ENCODE peak calls at places on chromosomes 12 and 14, in nine cellular contexts. One of them, this sample, is unnamed.

GRCh38 chr12:86158956-86159355 is 97.2 kb downstream of the MGAT4C start:
- DNase-seq in SK-N-SH: no peak
- DNase-seq in prostate gland: no peak
- DNase-seq in upper lobe of left lung: no peak
- DNase-seq in HL-60: no peak
- DNase-seq in sigmoid colon: no peak
- DNase-seq in stomach: no peak
- DNase-seq in transverse colon: no peak
- DNase-seq in Panc1: no peak
- DNase-seq in this sample: no peak

GRCh38 chr14:100289916-100290606 is 16.2 kb downstream of the SLC25A29 start:
- DNase-seq in upper lobe of left lung: no peak
- DNase-seq in Panc1: no peak
- DNase-seq in sigmoid colon: no peak
- DNase-seq in SK-N-SH: peak; percentile 47
- DNase-seq in prostate gland: no peak
- DNase-seq in HL-60: no peak
- DNase-seq in stomach: no peak
- DNase-seq in transverse colon: peak; percentile 7
- DNase-seq in this sample: peak; percentile 57

GRCh38 chr12:12214635-12215131 is 52.2 kb downstream of the LRP6 start:
- DNase-seq in SK-N-SH: no peak
- DNase-seq in Panc1: no peak
- DNase-seq in upper lobe of left lung: no peak
- DNase-seq in stomach: no peak
- DNase-seq in prostate gland: no peak
- DNase-seq in transverse colon: no peak
- DNase-seq in sigmoid colon: no peak
- DNase-seq in HL-60: no peak
- DNase-seq in this sample: no peak

GRCh38 chr12:5807090-5807414 is 138.0 kb downstream of the ANO2 start:
- DNase-seq in upper lobe of left lung: no peak
- DNase-seq in Panc1: no peak
- DNase-seq in stomach: no peak
- DNase-seq in SK-N-SH: no peak
- DNase-seq in HL-60: no peak
- DNase-seq in sigmoid colon: no peak
- DNase-seq in prostate gland: no peak
- DNase-seq in transverse colon: no peak
- DNase-seq in this sample: no peak

GRCh38 chr14:22557846-22558220 is 31.2 kb downstream of the DAD1 start:
- DNase-seq in Panc1: no peak
- DNase-seq in stomach: no peak
- DNase-seq in prostate gland: no peak
- DNase-seq in upper lobe of left lung: no peak
- DNase-seq in SK-N-SH: no peak
- DNase-seq in HL-60: no peak
- DNase-seq in sigmoid colon: no peak
- DNase-seq in transverse colon: no peak
- DNase-seq in this sample: no peak

GRCh38 chr14:94171208-94171607 is 2.9 kb upstream of the PPP4R4 start:
- DNase-seq in SK-N-SH: peak; percentile 34
- DNase-seq in stomach: no peak
- DNase-seq in prostate gland: no peak
- DNase-seq in sigmoid colon: no peak
- DNase-seq in HL-60: no peak
- DNase-seq in upper lobe of left lung: no peak
- DNase-seq in transverse colon: no peak
- DNase-seq in Panc1: no peak
- DNase-seq in this sample: no peak

GRCh38 chr12:58925111-58925732 is 4.9 kb upstream of the LRIG3 start:
- DNase-seq in transverse colon: no peak
- DNase-seq in SK-N-SH: no peak
- DNase-seq in upper lobe of left lung: no peak
- DNase-seq in prostate gland: no peak
- DNase-seq in stomach: no peak
- DNase-seq in Panc1: no peak
- DNase-seq in sigmoid colon: no peak
- DNase-seq in HL-60: no peak
- DNase-seq in this sample: no peak

GRCh38 chr12:27940756-27941402 is 31.7 kb downstream of the PTHLH start:
- DNase-seq in stomach: peak; percentile 78
- DNase-seq in sigmoid colon: peak; percentile 79
- DNase-seq in prostate gland: peak; percentile 58
- DNase-seq in upper lobe of left lung: no peak
- DNase-seq in HL-60: peak; percentile 21
- DNase-seq in Panc1: peak; percentile 87
- DNase-seq in transverse colon: peak; percentile 76
- DNase-seq in SK-N-SH: peak; percentile 69
- DNase-seq in this sample: peak; percentile 77

GRCh38 chr14:72737560-72737943 is 156.3 kb downstream of the DPF3 start:
- DNase-seq in upper lobe of left lung: no peak
- DNase-seq in transverse colon: no peak
- DNase-seq in SK-N-SH: peak; percentile 82
- DNase-seq in prostate gland: no peak
- DNase-seq in HL-60: no peak
- DNase-seq in sigmoid colon: no peak
- DNase-seq in Panc1: no peak
- DNase-seq in stomach: no peak
- DNase-seq in this sample: no peak

GRCh38 chr12:111184161-111184560 is 184.7 kb downstream of the PHETA1 start:
- DNase-seq in Panc1: no peak
- DNase-seq in stomach: no peak
- DNase-seq in sigmoid colon: no peak
- DNase-seq in prostate gland: no peak
- DNase-seq in upper lobe of left lung: no peak
- DNase-seq in SK-N-SH: no peak
- DNase-seq in transverse colon: no peak
- DNase-seq in HL-60: no peak
- DNase-seq in this sample: no peak

GRCh38 chr12:92341333-92341691 is 195.7 kb upstream of the BTG1 start:
- DNase-seq in SK-N-SH: no peak
- DNase-seq in prostate gland: peak; percentile 42
- DNase-seq in Panc1: no peak
- DNase-seq in transverse colon: no peak
- DNase-seq in upper lobe of left lung: no peak
- DNase-seq in sigmoid colon: no peak
- DNase-seq in HL-60: no peak
- DNase-seq in stomach: no peak
- DNase-seq in this sample: no peak

DNA sequence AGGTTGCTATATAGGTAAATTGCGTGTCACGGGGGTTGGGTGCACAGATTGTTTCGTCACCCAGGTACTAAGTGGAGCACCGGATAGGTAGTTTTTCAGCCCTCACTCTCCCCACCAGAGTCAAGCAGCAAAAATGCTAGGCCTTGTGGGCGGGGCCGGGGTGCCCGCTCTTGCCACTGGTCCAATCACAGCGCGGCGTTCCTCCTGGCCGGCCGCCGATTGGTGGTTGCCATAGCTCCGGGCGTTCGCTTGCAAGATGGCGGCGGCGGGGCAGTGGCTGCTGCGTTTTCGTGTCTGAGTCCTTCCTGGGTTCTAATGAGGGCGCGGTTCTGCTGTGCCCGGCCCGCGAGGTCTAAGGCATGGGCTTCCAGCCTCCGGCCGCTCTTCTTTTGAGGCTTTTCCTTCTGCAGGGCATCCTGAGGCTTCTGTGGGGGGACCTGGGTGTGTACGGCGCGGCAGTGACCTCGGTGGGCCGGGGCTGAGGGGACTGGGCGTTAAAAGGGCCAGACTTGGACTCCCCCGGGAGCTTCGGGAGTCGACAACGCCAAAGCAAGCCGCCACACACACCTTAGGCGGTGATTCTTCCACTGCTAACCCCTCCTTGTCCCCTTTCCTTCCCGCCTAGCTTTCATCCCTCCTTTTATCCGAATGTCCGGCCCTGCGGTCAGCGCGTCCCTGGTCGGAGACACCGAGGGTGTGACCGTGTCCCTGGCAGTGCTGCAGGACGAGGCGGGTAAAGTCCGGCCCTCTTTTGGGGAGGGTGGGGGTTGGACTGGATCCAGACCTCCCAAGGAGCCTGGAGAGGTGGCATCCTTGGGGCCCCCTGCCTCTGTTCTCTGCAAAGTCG is at the start of gene TCTN2:
- DNase-seq in HL-60: peak; percentile 74
- DNase-seq in sigmoid colon: peak; percentile 98
- DNase-seq in SK-N-SH: peak; percentile 99
- DNase-seq in transverse colon: peak; percentile 96
- DNase-seq in stomach: peak; percentile 97
- DNase-seq in Panc1: peak; percentile 39
- DNase-seq in upper lobe of left lung: peak; percentile 99
- DNase-seq in prostate gland: peak; percentile 95
- DNase-seq in this sample: peak; percentile 97
- TF ChIP-seq POLR2AphosphoS5 in HL-60: no peak
- TF ChIP-seq POLR2AphosphoS5 in sigmoid colon: peak; percentile 19
- TF ChIP-seq POLR2AphosphoS5 in SK-N-SH: no peak
- TF ChIP-seq POLR2AphosphoS5 in transverse colon: no peak
- TF ChIP-seq POLR2AphosphoS5 in stomach: no peak
- TF ChIP-seq POLR2AphosphoS5 in Panc1: peak; percentile 34
- TF ChIP-seq POLR2AphosphoS5 in upper lobe of left lung: no peak
- TF ChIP-seq POLR2AphosphoS5 in prostate gland: peak; percentile 82
- TF ChIP-seq POLR2AphosphoS5 in this sample: peak; percentile 81

DNA sequence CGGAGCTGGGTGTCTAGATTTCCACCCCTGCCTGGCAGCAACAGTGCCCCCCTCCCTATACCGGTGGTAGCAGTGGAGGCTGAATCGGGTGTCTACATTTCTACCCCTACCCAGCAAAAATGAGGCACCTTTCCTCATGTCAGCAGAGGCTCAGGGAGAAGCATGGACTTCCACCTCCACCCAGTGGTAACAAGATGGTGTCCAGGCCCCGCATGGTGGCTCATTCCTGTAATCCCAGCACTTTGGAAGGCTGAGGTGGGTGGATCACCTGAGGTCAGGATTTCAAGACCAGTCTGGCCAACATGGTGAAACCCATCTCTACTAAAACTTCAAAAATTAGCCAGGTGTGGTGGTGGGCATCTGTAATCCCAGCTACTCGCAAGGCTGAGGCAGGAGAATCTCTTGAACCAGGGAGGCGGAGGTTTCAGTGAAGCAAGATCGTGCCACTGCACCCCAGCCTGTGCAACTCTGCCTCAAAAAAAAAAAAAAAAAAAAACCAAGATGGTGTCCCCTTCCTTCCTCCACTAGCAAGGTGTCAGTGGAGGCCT is 35.5 kb upstream of the OR5AU1 start:
- DNase-seq in SK-N-SH: peak; percentile 18
- DNase-seq in sigmoid colon: no peak
- DNase-seq in upper lobe of left lung: no peak
- DNase-seq in Panc1: no peak
- DNase-seq in prostate gland: no peak
- DNase-seq in HL-60: no peak
- DNase-seq in stomach: no peak
- DNase-seq in transverse colon: no peak
- DNase-seq in this sample: no peak
- H3K4me3 ChIP-seq in SK-N-SH: peak overlapping the region; percentile 40
- H3K4me3 ChIP-seq in sigmoid colon: peak overlapping the region; percentile 3
- H3K4me3 ChIP-seq in upper lobe of left lung: peak overlapping the region; percentile 42
- H3K4me3 ChIP-seq in Panc1: no peak overlapping the region
- H3K4me3 ChIP-seq in prostate gland: no peak overlapping the region
- H3K4me3 ChIP-seq in HL-60: no peak overlapping the region
- H3K4me3 ChIP-seq in stomach: peak overlapping the region; percentile 34
- H3K4me3 ChIP-seq in transverse colon: no peak overlapping the region
- H3K4me3 ChIP-seq in this sample: no peak overlapping the region

DNA sequence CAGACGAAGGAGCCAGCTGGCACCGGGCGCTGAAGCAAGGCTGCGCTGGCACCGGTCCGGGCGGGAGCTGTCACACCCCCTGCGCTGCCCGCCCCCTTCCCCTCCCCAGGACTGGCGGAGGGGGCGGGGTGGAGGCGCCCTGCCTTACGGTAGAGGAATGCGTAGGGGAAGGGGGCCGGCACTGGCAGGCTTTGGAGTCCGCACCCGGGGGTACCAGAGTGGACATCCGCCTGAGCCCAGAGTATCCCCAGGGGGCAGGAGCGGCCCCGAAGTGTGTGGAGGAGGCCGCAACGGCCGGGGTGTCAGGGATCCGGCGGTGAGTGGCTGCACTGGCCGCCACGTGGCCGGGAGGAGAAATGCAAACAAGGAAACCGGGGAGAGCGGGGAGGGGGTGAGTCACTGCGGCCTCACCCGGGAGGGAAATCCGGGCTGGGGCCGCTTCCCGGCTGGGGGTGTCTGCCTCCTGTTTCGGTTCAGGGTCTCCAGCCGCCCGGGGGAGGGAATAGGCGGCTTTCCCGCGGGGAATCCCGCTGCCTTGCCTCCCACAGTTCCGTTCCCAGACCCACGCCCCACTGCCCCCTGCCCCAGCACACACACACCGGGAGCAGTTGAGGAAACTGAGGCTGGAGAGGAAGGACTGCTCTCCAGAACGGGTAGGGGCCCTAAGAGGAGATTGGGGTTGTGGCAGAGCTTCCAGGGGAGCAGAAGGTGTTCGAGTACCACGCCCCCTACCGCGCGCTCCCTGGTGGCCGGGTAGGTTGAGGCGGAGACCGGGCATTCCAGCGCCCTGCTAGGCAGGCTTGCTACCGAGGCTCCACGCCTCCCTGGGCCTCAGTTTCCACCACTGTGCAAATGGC is at the start of gene RAPGEF3:
- DNase-seq in Panc1: no peak
- DNase-seq in transverse colon: peak; percentile 86
- DNase-seq in prostate gland: peak; percentile 88
- DNase-seq in stomach: peak; percentile 93
- DNase-seq in SK-N-SH: peak; percentile 95
- DNase-seq in HL-60: peak; percentile 61
- DNase-seq in upper lobe of left lung: peak; percentile 94
- DNase-seq in sigmoid colon: peak; percentile 93
- DNase-seq in this sample: peak; percentile 94
- TF ChIP-seq POLR2AphosphoS5 in Panc1: peak; percentile 41
- TF ChIP-seq POLR2AphosphoS5 in transverse colon: peak; percentile 35
- TF ChIP-seq POLR2AphosphoS5 in prostate gland: peak; percentile 84
- TF ChIP-seq POLR2AphosphoS5 in stomach: peak; percentile 4
- TF ChIP-seq POLR2AphosphoS5 in SK-N-SH: no peak
- TF ChIP-seq POLR2AphosphoS5 in HL-60: no peak
- TF ChIP-seq POLR2AphosphoS5 in upper lobe of left lung: peak; percentile 66
- TF ChIP-seq POLR2AphosphoS5 in sigmoid colon: peak; percentile 54
- TF ChIP-seq POLR2AphosphoS5 in this sample: peak; percentile 81

DNA sequence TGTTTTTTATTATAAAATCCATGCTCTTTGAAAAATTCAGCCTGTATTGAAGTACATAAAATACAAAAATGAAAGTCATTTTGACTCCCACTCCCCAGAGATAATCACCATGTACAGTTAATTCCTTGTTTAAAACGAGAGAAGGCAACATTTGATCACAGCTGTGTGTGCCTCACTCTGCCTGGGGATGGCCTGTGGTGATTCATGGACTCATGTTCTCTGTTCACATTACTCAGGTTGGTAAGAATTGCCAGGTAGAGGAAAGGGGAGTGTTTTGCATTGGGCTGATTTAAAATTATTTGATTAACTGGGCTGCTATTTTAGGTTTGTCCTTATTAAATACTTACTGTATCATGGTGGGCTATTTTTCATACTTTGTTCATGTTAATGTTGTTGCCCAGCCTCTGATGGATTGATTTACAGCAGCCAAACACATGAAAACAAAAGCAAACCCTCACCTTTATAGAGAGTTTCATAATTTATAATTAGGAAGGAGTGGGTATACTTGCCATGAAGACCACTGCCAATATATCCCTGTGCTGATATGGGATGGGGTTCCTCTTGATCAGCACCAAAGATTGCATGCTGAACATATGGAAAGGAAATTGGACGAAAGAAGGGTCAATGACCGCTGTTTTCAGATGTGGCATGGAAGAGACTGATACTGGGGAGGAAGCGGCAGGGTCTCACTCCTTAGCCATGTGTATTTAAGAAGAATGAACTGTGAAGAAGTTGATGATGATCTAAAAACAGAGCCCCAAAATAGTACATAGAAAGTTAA is 3.0 kb downstream of the ZBTB1 start:
- DNase-seq in upper lobe of left lung: no peak
- DNase-seq in stomach: no peak
- DNase-seq in HL-60: no peak
- DNase-seq in Panc1: no peak
- DNase-seq in prostate gland: no peak
- DNase-seq in transverse colon: no peak
- DNase-seq in sigmoid colon: no peak
- DNase-seq in SK-N-SH: no peak
- DNase-seq in this sample: no peak
- H3K4me3 ChIP-seq in upper lobe of left lung: no peak overlapping the region
- H3K4me3 ChIP-seq in stomach: no peak overlapping the region
- H3K4me3 ChIP-seq in HL-60: no peak overlapping the region
- H3K4me3 ChIP-seq in Panc1: peak overlapping the region; percentile 83
- H3K4me3 ChIP-seq in prostate gland: peak overlapping the region; percentile 92
- H3K4me3 ChIP-seq in transverse colon: no peak overlapping the region
- H3K4me3 ChIP-seq in sigmoid colon: no peak overlapping the region
- H3K4me3 ChIP-seq in SK-N-SH: no peak overlapping the region
- H3K4me3 ChIP-seq in this sample: peak overlapping the region; percentile 88